ENCODE peak calls at places on chromosomes 4 and X, in four cellular contexts. W is neuronal stem cell, T is GM23338, A is PC-3. M is an unnamed sample.
A peak's percentile ranks its signal among the peaks of the same experiment; 100 is the strongest.

GRCh38 chrX:39736219-39737211 is 361.2 kb downstream of the BCOR start:
- DNase-seq in W (no peak), T (no peak), A (peak; percentile 90), M (peak; percentile 81)

GRCh38 chr4:47002593-47002992 is 9.2 kb upstream of the GABRA4 start:
- DNase-seq in W (no peak), T (peak; percentile 23), A (no peak), M (no peak)

GRCh38 chr4:112321768-112322684 is 24.9 kb downstream of the ALPK1 start:
- DNase-seq in W (peak; percentile 64), T (peak; percentile 86), A (peak; percentile 60), M (peak; percentile 12)

GRCh38 chr4:115108850-115109249 is 4.6 kb downstream of the NDST4 start:
- DNase-seq in W (no peak), T (no peak), A (no peak), M (no peak)

GRCh38 chr4:130028552-130028951 is 932.6 kb downstream of the C4orf33 start:
- DNase-seq in W (no peak), T (peak; percentile 18), A (no peak), M (no peak)

GRCh38 chr4:176879370-176880116 is 86.8 kb upstream of the VEGFC start:
- DNase-seq in W (no peak), T (no peak), A (no peak), M (no peak)

GRCh38 chr4:6951880-6952381 is 42.3 kb downstream of the TBC1D14 start:
- DNase-seq in W (no peak), T (no peak), A (no peak), M (no peak)

GRCh38 chr4:183905081-183905592 is at the start of gene STOX2:
- DNase-seq in W (peak; percentile 78), T (peak; percentile 86), A (peak; percentile 58), M (peak; percentile 27)

GRCh38 chr4:67556426-67556825 is 2.1 kb upstream of the STAP1 start:
- DNase-seq in W (no peak), T (no peak), A (no peak), M (no peak)

GRCh38 chr4:4388418-4388817 is 1.5 kb downstream of the NSG1 start:
- DNase-seq in W (no peak), T (no peak), A (no peak), M (no peak)

GRCh38 chr4:158824425-158825274 is 55.8 kb downstream of the FNIP2 start:
- DNase-seq in W (no peak), T (no peak), A (no peak), M (peak; percentile 88)

GRCh38 chr4:121669163-121669550 is 27.6 kb downstream of the ANXA5 start:
- DNase-seq in W (no peak), T (no peak), A (no peak), M (peak; percentile 71)

GRCh38 chrX:19085975-19086772 is 36.1 kb downstream of the ADGRG2 start:
- DNase-seq in W (no peak), T (no peak), A (no peak), M (no peak)

GRCh38 chrX:103330601-103331397 is 760 bp downstream of the TCEAL7 start:
- DNase-seq in W (no peak), T (peak; percentile 64), A (no peak), M (peak; percentile 6)

GRCh38 chr4:143023519-143023918 is 161.2 kb upstream of the USP38 start:
- DNase-seq in W (no peak), T (no peak), A (peak; percentile 54), M (no peak)

GRCh38 chr4:165877291-165877690 is 4.3 kb downstream of the TLL1 start:
- DNase-seq in W (no peak), T (no peak), A (peak; percentile 33), M (no peak)

GRCh38 chr4:88356771-88357170 is 21.9 kb upstream of the HERC6 start:
- DNase-seq in W (no peak), T (no peak), A (no peak), M (no peak)

GRCh38 chr4:88360256-88360655 is 18.4 kb upstream of the HERC6 start:
- DNase-seq in W (no peak), T (no peak), A (no peak), M (no peak)

GRCh38 chr4:88359558-88359957 is 19.1 kb upstream of the HERC6 start:
- DNase-seq in W (no peak), T (no peak), A (no peak), M (no peak)

GRCh38 chr4:88357262-88357661 is 21.4 kb upstream of the HERC6 start:
- DNase-seq in W (no peak), T (no peak), A (no peak), M (no peak)

GRCh38 chr4:88360791-88361190 is 17.9 kb upstream of the HERC6 start:
- DNase-seq in W (no peak), T (no peak), A (no peak), M (no peak)
- H3K27ac ChIP-seq in W (no peak overlapping the region), T (no peak overlapping the region), A (no peak overlapping the region), M (no peak overlapping the region)

GRCh38 chr4:98747659-98748091 is 89.3 kb upstream of the TSPAN5 start:
- DNase-seq in W (peak; percentile 27), T (peak; percentile 9), A (no peak), M (peak; percentile 12)
- H2AFZ ChIP-seq in W (peak overlapping the region; percentile 83), T (peak overlapping the region; percentile 95), A (no peak overlapping the region), M (peak overlapping the region; percentile 44)

DNA sequence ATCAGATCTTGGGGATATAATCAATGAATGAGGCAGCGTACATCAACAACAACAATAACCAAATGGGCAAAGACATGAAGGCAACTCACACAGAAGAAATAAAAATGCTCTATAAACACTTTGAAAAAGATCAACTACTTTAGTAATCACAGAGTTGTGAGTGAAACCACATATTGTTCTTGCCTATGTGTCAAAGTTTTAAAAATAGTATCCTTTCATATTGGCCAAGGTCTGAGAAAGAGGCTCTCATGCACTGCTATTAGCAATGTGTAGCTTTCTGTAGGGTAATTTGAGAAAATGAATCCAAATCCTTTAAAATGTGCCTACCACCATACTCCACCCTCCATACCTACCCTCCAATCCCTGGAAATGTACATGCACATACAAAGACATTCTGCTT is 25.0 kb downstream of the COQ2 start:
- DNase-seq in W (no peak), T (no peak), A (no peak), M (no peak)
- H3K27ac ChIP-seq in W (no peak overlapping the region), T (no peak overlapping the region), A (no peak overlapping the region), M (no peak overlapping the region)

GRCh38 chr4:116486401-116486800 is 599.0 kb downstream of the TRAM1L1 start:
- DNase-seq in W (no peak), T (no peak), A (no peak), M (no peak)
- H2AFZ ChIP-seq in W (no peak overlapping the region), T (no peak overlapping the region), A (no peak overlapping the region), M (no peak overlapping the region)

GRCh38 chr4:179029683-179030082 is 1587.4 kb upstream of the AGA start:
- DNase-seq in W (no peak), T (no peak), A (no peak), M (no peak)
- H3K27ac ChIP-seq in W (no peak overlapping the region), T (no peak overlapping the region), A (no peak overlapping the region), M (no peak overlapping the region)

DNA sequence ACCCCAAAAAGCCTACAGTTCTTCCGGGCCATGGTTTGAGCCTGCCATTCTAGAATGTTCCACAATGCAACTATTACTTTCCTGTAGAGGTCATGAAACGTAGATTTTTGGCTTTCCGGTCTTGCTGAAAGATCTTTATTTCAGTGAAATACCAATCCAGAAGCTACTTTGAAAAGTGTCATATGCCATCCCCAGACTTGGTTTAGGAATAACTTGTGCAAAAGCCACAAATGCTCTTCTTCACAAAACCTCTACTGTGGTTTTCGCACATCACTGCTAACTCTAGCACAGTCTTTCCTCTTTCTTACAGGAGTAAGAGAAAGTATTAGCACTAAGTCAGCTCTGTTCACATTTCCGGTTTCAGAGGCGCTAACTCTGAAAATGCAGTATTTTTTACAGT is 12.7 kb upstream of the CD40LG start:
- DNase-seq in W (no peak), T (no peak), A (no peak), M (no peak)
- H2AFZ ChIP-seq in W (no peak overlapping the region), T (no peak overlapping the region), A (no peak overlapping the region), M (no peak overlapping the region)

GRCh38 chr4:186144180-186144579 is 39.7 kb downstream of the FAM149A start:
- DNase-seq in W (peak; percentile 15), T (peak; percentile 53), A (peak; percentile 16), M (peak; percentile 52)
- H3K27ac ChIP-seq in W (peak overlapping the region; percentile 16), T (no peak overlapping the region), A (no peak overlapping the region), M (no peak overlapping the region)

GRCh38 chr4:25171451-25171850 is 11.2 kb upstream of the SEPSECS start:
- DNase-seq in W (no peak), T (no peak), A (no peak), M (no peak)

GRCh38 chr4:25174674-25175073 is 14.4 kb upstream of the SEPSECS start:
- DNase-seq in W (no peak), T (no peak), A (peak; percentile 64), M (no peak)

GRCh38 chr4:25169446-25169845 is 9.2 kb upstream of the SEPSECS start:
- DNase-seq in W (no peak), T (no peak), A (no peak), M (no peak)

GRCh38 chr4:25177147-25177546 is 16.9 kb upstream of the SEPSECS start:
- DNase-seq in W (no peak), T (no peak), A (no peak), M (no peak)

GRCh38 chr4:25172964-25173917 is 13.0 kb upstream of the SEPSECS start:
- DNase-seq in W (no peak), T (no peak), A (peak; percentile 97), M (peak; percentile 99)
- H2AFZ ChIP-seq in W (no peak overlapping the region), T (no peak overlapping the region), A (no peak overlapping the region), M (no peak overlapping the region)

GRCh38 chr4:151207186-151207585 is 69.8 kb upstream of the PRSS48 start:
- DNase-seq in W (no peak), T (no peak), A (no peak), M (no peak)

GRCh38 chr4:151205722-151206121 is 71.2 kb upstream of the PRSS48 start:
- DNase-seq in W (no peak), T (no peak), A (no peak), M (no peak)

GRCh38 chr4:151206241-151207005 is 70.5 kb upstream of the PRSS48 start:
- DNase-seq in W (no peak), T (no peak), A (no peak), M (no peak)

GRCh38 chr4:151202851-151203455 is 74.0 kb upstream of the PRSS48 start:
- DNase-seq in W (no peak), T (peak; percentile 51), A (no peak), M (peak; percentile 53)

DNA sequence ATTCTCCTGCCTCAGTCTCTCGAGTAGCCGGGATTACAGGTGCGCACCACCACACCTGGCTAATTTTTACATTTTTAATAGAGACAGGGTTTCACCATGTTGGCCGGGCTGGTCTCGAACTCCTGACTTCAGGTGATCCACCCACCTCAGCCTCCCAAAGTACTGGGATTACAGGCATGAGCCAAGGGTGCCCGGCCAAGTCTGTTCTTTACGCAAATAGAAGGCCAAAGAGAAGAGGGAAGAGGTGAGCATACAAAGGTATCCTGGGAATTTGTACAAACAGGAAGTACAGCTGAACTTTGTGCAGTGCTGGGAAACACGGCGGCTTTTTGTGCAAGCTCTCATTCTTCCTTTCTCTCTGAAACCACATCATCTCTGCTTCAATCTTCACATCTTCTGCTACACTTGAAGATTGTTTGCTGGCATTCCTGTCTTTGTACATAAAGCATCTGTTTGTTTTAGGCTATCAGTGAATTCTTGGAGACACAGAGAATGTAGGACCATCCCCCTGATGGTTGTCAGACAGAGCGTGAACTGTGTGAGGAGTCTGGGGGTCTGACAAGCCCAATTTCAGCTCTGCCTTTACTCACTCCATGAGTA is 71.9 kb upstream of the PRSS48 start:
- DNase-seq in W (no peak), T (no peak), A (no peak), M (no peak)
- H3K27ac ChIP-seq in W (no peak overlapping the region), T (peak overlapping the region; percentile 1), A (no peak overlapping the region), M (no peak overlapping the region)